ENCODE peak calls at places on chromosomes 3 and 15, in seven cellular contexts. Y, W, P, R, G, Z and N are unnamed samples.

GRCh38 chr3:40557558-40558161 is 32.9 kb downstream of the ZNF621 start:
- DNase-seq in Y (no peak), W (no peak), P (no peak), R (peak), G (no peak), Z (no peak), N (no peak)

GRCh38 chr3:60333710-60334109 is 917.5 kb downstream of the FHIT start:
- DNase-seq in Y (no peak), W (no peak), P (no peak), R (no peak), G (no peak), Z (no peak), N (no peak)

GRCh38 chr3:14428087-14429067 is 26.0 kb downstream of the SLC6A6 start:
- DNase-seq in Y (no peak), W (no peak), P (no peak), R (no peak), G (no peak), Z (no peak), N (no peak)

GRCh38 chr3:9807981-9808344 is 2.1 kb upstream of the TTLL3 start:
- DNase-seq in Y (no peak), W (no peak), P (no peak), R (no peak), G (no peak), Z (no peak), N (no peak)

GRCh38 chr3:81968628-81969027 is 207.2 kb upstream of the GBE1 start:
- DNase-seq in Y (no peak), W (no peak), P (no peak), R (no peak), G (no peak), Z (no peak), N (no peak)

GRCh38 chr3:54087581-54088410 is 34.6 kb upstream of the CACNA2D3 start:
- DNase-seq in Y (no peak), W (no peak), P (no peak), R (no peak), G (peak), Z (no peak), N (no peak)

GRCh38 chr15:100794008-100794407 is 85.6 kb upstream of the ALDH1A3 start:
- DNase-seq in Y (no peak), W (no peak), P (no peak), R (no peak), G (no peak), Z (no peak), N (no peak)

GRCh38 chr15:31303434-31304073 is 23.1 kb upstream of the KLF13 start:
- DNase-seq in Y (no peak), W (no peak), P (no peak), R (no peak), G (peak), Z (no peak), N (no peak)

GRCh38 chr3:15360786-15361493 is 28.6 kb upstream of the SH3BP5 start:
- DNase-seq in Y (no peak), W (no peak), P (no peak), R (peak), G (no peak), Z (no peak), N (no peak)

GRCh38 chr3:101640256-101640655 is 36.7 kb downstream of the ZBTB11 start:
- DNase-seq in Y (no peak), W (no peak), P (no peak), R (no peak), G (no peak), Z (no peak), N (no peak)

GRCh38 chr15:34271493-34271892 is 46.7 kb downstream of the EMC4 start:
- DNase-seq in Y (no peak), W (no peak), P (no peak), R (peak), G (no peak), Z (peak), N (no peak)

GRCh38 chr3:119279101-119279554 is 15.1 kb upstream of the ARHGAP31 start:
- DNase-seq in Y (no peak), W (peak), P (no peak), R (no peak), G (peak), Z (peak), N (no peak)

GRCh38 chr3:100634493-100635272 is 25.3 kb downstream of the ADGRG7 start:
- DNase-seq in Y (no peak), W (peak), P (no peak), R (peak), G (no peak), Z (peak), N (peak)

GRCh38 chr15:96353931-96354730 is 23.6 kb downstream of the NR2F2 start:
- DNase-seq in Y (no peak), W (no peak), P (no peak), R (peak), G (no peak), Z (no peak), N (no peak)

GRCh38 chr3:166518040-166518439 is 680.8 kb upstream of the BCHE start:
- DNase-seq in Y (no peak), W (no peak), P (no peak), R (no peak), G (no peak), Z (no peak), N (no peak)

GRCh38 chr15:52492132-52492531 is 36.5 kb downstream of the MYO5A start:
- DNase-seq in Y (no peak), W (no peak), P (no peak), R (no peak), G (no peak), Z (no peak), N (no peak)

GRCh38 chr15:99708563-99708962 is 24.7 kb downstream of the LYSMD4 start:
- DNase-seq in Y (peak), W (no peak), P (no peak), R (peak), G (peak), Z (peak), N (peak)

GRCh38 chr3:194841515-194841841 is 155.8 kb downstream of the FAM43A start:
- DNase-seq in Y (no peak), W (no peak), P (no peak), R (no peak), G (no peak), Z (no peak), N (no peak)

GRCh38 chr3:176953106-176954080 is 243.9 kb downstream of the TBL1XR1 start:
- DNase-seq in Y (peak), W (no peak), P (no peak), R (peak), G (no peak), Z (no peak), N (no peak)

GRCh38 chr3:49813497-49814174 is at the start of gene UBA7:
- DNase-seq in Y (peak), W (peak), P (no peak), R (peak), G (peak), Z (no peak), N (peak)

GRCh38 chr15:41544650-41545015 is 576 bp upstream of the RPAP1 start:
- DNase-seq in Y (peak), W (no peak), P (no peak), R (no peak), G (peak), Z (no peak), N (no peak)

GRCh38 chr3:49298511-49298910 is 21.5 kb upstream of the C3orf62 start:
- DNase-seq in Y (no peak), W (no peak), P (no peak), R (no peak), G (no peak), Z (peak), N (no peak)

GRCh38 chr15:53962646-53963561 is 15.3 kb upstream of the UNC13C start:
- DNase-seq in Y (no peak), W (peak), P (peak), R (peak), G (peak), Z (peak), N (peak)